ENCODE peak calls at places on chromosomes 13 and 19, in ten cellular contexts. One of them, this sample, is unnamed.

GRCh38 chr13:44801990-44802389 is 187.3 kb downstream of the NUFIP1 start:
- DNase-seq in HAP-1: no peak
- DNase-seq in stimulated activated CD4-positive, alpha-beta T cell treated with anti-CD3 and anti-CD28 coated beads, Interleukin-1b, Interleukin-23, amount 100 ng/mL, for 24 hours: no peak
- DNase-seq in sciatic nerve: no peak
- DNase-seq in A549: no peak
- DNase-seq in breast epithelium: no peak
- DNase-seq in CD8-positive, alpha-beta T cell: no peak
- DNase-seq in mucosa of descending colon: no peak
- DNase-seq in heart right ventricle: no peak
- DNase-seq in cardiac muscle cell: no peak
- DNase-seq in this sample: no peak

GRCh38 chr19:11024259-11024658 is 63.4 kb downstream of the SMARCA4 start:
- DNase-seq in HAP-1: no peak
- DNase-seq in stimulated activated CD4-positive, alpha-beta T cell treated with anti-CD3 and anti-CD28 coated beads, Interleukin-1b, Interleukin-23, amount 100 ng/mL, for 24 hours: no peak
- DNase-seq in sciatic nerve: no peak
- DNase-seq in A549: no peak
- DNase-seq in breast epithelium: no peak
- DNase-seq in CD8-positive, alpha-beta T cell: no peak
- DNase-seq in mucosa of descending colon: no peak
- DNase-seq in heart right ventricle: no peak
- DNase-seq in cardiac muscle cell: no peak
- DNase-seq in this sample: no peak

GRCh38 chr13:36344173-36344572 is 2.0 kb downstream of the SPART start:
- DNase-seq in HAP-1: peak
- DNase-seq in stimulated activated CD4-positive, alpha-beta T cell treated with anti-CD3 and anti-CD28 coated beads, Interleukin-1b, Interleukin-23, amount 100 ng/mL, for 24 hours: no peak
- DNase-seq in sciatic nerve: no peak
- DNase-seq in A549: no peak
- DNase-seq in breast epithelium: no peak
- DNase-seq in CD8-positive, alpha-beta T cell: no peak
- DNase-seq in mucosa of descending colon: no peak
- DNase-seq in heart right ventricle: no peak
- DNase-seq in cardiac muscle cell: no peak
- DNase-seq in this sample: no peak

GRCh38 chr19:7883796-7884570 is 4.3 kb upstream of the LRRC8E start:
- DNase-seq in HAP-1: no peak
- DNase-seq in stimulated activated CD4-positive, alpha-beta T cell treated with anti-CD3 and anti-CD28 coated beads, Interleukin-1b, Interleukin-23, amount 100 ng/mL, for 24 hours: no peak
- DNase-seq in sciatic nerve: no peak
- DNase-seq in A549: no peak
- DNase-seq in breast epithelium: no peak
- DNase-seq in CD8-positive, alpha-beta T cell: no peak
- DNase-seq in mucosa of descending colon: no peak
- DNase-seq in heart right ventricle: no peak
- DNase-seq in cardiac muscle cell: no peak
- DNase-seq in this sample: no peak

GRCh38 chr19:362683-363082 is 18.1 kb upstream of the MIER2 start:
- DNase-seq in HAP-1: no peak
- DNase-seq in stimulated activated CD4-positive, alpha-beta T cell treated with anti-CD3 and anti-CD28 coated beads, Interleukin-1b, Interleukin-23, amount 100 ng/mL, for 24 hours: no peak
- DNase-seq in sciatic nerve: peak
- DNase-seq in A549: no peak
- DNase-seq in breast epithelium: no peak
- DNase-seq in CD8-positive, alpha-beta T cell: no peak
- DNase-seq in mucosa of descending colon: no peak
- DNase-seq in heart right ventricle: no peak
- DNase-seq in cardiac muscle cell: no peak
- DNase-seq in this sample: peak

GRCh38 chr19:47537493-47537892 is 22.6 kb upstream of the NAPA start:
- DNase-seq in HAP-1: no peak
- DNase-seq in stimulated activated CD4-positive, alpha-beta T cell treated with anti-CD3 and anti-CD28 coated beads, Interleukin-1b, Interleukin-23, amount 100 ng/mL, for 24 hours: no peak
- DNase-seq in sciatic nerve: no peak
- DNase-seq in A549: no peak
- DNase-seq in breast epithelium: no peak
- DNase-seq in CD8-positive, alpha-beta T cell: no peak
- DNase-seq in mucosa of descending colon: no peak
- DNase-seq in heart right ventricle: no peak
- DNase-seq in cardiac muscle cell: no peak
- DNase-seq in this sample: no peak

GRCh38 chr19:2089001-2089711 is 7.0 kb downstream of the MOB3A start:
- DNase-seq in HAP-1: no peak
- DNase-seq in stimulated activated CD4-positive, alpha-beta T cell treated with anti-CD3 and anti-CD28 coated beads, Interleukin-1b, Interleukin-23, amount 100 ng/mL, for 24 hours: no peak
- DNase-seq in sciatic nerve: peak
- DNase-seq in A549: no peak
- DNase-seq in breast epithelium: no peak
- DNase-seq in CD8-positive, alpha-beta T cell: no peak
- DNase-seq in mucosa of descending colon: no peak
- DNase-seq in heart right ventricle: no peak
- DNase-seq in cardiac muscle cell: no peak
- DNase-seq in this sample: no peak

GRCh38 chr13:23754506-23754905 is 134.7 kb downstream of the MIPEP start:
- DNase-seq in HAP-1: no peak
- DNase-seq in stimulated activated CD4-positive, alpha-beta T cell treated with anti-CD3 and anti-CD28 coated beads, Interleukin-1b, Interleukin-23, amount 100 ng/mL, for 24 hours: no peak
- DNase-seq in sciatic nerve: no peak
- DNase-seq in A549: no peak
- DNase-seq in breast epithelium: no peak
- DNase-seq in CD8-positive, alpha-beta T cell: peak
- DNase-seq in mucosa of descending colon: no peak
- DNase-seq in heart right ventricle: no peak
- DNase-seq in cardiac muscle cell: no peak
- DNase-seq in this sample: no peak

GRCh38 chr19:8438236-8438635 is 6.5 kb upstream of the HNRNPM start:
- DNase-seq in HAP-1: no peak
- DNase-seq in stimulated activated CD4-positive, alpha-beta T cell treated with anti-CD3 and anti-CD28 coated beads, Interleukin-1b, Interleukin-23, amount 100 ng/mL, for 24 hours: no peak
- DNase-seq in sciatic nerve: no peak
- DNase-seq in A549: no peak
- DNase-seq in breast epithelium: no peak
- DNase-seq in CD8-positive, alpha-beta T cell: no peak
- DNase-seq in mucosa of descending colon: no peak
- DNase-seq in heart right ventricle: no peak
- DNase-seq in cardiac muscle cell: no peak
- DNase-seq in this sample: no peak

GRCh38 chr19:6429419-6430221 is 3.9 kb downstream of the SLC25A41 start:
- DNase-seq in HAP-1: no peak
- DNase-seq in stimulated activated CD4-positive, alpha-beta T cell treated with anti-CD3 and anti-CD28 coated beads, Interleukin-1b, Interleukin-23, amount 100 ng/mL, for 24 hours: no peak
- DNase-seq in sciatic nerve: no peak
- DNase-seq in A549: no peak
- DNase-seq in breast epithelium: no peak
- DNase-seq in CD8-positive, alpha-beta T cell: no peak
- DNase-seq in mucosa of descending colon: no peak
- DNase-seq in heart right ventricle: no peak
- DNase-seq in cardiac muscle cell: no peak
- DNase-seq in this sample: no peak

GRCh38 chr13:57063007-57063406 is 77.7 kb upstream of the PRR20A start:
- DNase-seq in HAP-1: no peak
- DNase-seq in stimulated activated CD4-positive, alpha-beta T cell treated with anti-CD3 and anti-CD28 coated beads, Interleukin-1b, Interleukin-23, amount 100 ng/mL, for 24 hours: no peak
- DNase-seq in sciatic nerve: no peak
- DNase-seq in A549: no peak
- DNase-seq in breast epithelium: no peak
- DNase-seq in CD8-positive, alpha-beta T cell: no peak
- DNase-seq in mucosa of descending colon: no peak
- DNase-seq in heart right ventricle: no peak
- DNase-seq in cardiac muscle cell: no peak
- DNase-seq in this sample: no peak

GRCh38 chr13:89923052-89923451 is 1424.4 kb upstream of the MIR17HG start:
- DNase-seq in HAP-1: no peak
- DNase-seq in stimulated activated CD4-positive, alpha-beta T cell treated with anti-CD3 and anti-CD28 coated beads, Interleukin-1b, Interleukin-23, amount 100 ng/mL, for 24 hours: no peak
- DNase-seq in sciatic nerve: no peak
- DNase-seq in A549: no peak
- DNase-seq in breast epithelium: no peak
- DNase-seq in CD8-positive, alpha-beta T cell: no peak
- DNase-seq in mucosa of descending colon: no peak
- DNase-seq in heart right ventricle: no peak
- DNase-seq in cardiac muscle cell: no peak
- DNase-seq in this sample: no peak

GRCh38 chr19:2983351-2984195 is 6.2 kb downstream of the TLE6 start:
- DNase-seq in HAP-1: peak
- DNase-seq in stimulated activated CD4-positive, alpha-beta T cell treated with anti-CD3 and anti-CD28 coated beads, Interleukin-1b, Interleukin-23, amount 100 ng/mL, for 24 hours: no peak
- DNase-seq in sciatic nerve: peak
- DNase-seq in A549: no peak
- DNase-seq in breast epithelium: no peak
- DNase-seq in CD8-positive, alpha-beta T cell: no peak
- DNase-seq in mucosa of descending colon: peak
- DNase-seq in heart right ventricle: peak
- DNase-seq in cardiac muscle cell: peak
- DNase-seq in this sample: peak

GRCh38 chr19:33231511-33231910 is 5.9 kb upstream of the SLC7A10 start:
- DNase-seq in HAP-1: no peak
- DNase-seq in stimulated activated CD4-positive, alpha-beta T cell treated with anti-CD3 and anti-CD28 coated beads, Interleukin-1b, Interleukin-23, amount 100 ng/mL, for 24 hours: no peak
- DNase-seq in sciatic nerve: no peak
- DNase-seq in A549: no peak
- DNase-seq in breast epithelium: no peak
- DNase-seq in CD8-positive, alpha-beta T cell: no peak
- DNase-seq in mucosa of descending colon: no peak
- DNase-seq in heart right ventricle: no peak
- DNase-seq in cardiac muscle cell: no peak
- DNase-seq in this sample: no peak

This sample was measured in type B pancreatic cell.